ENCODE peak calls at places on chromosome 21, in seven cellular contexts. One of them, this sample, is unnamed. For H3K9me3, the result is how much of the 10 kb centered on the place peaks cover.

GRCh38 chr21:16085436-16085835 is 355.7 kb downstream of the USP25 start:
- DNase-seq in A549: no peak
- DNase-seq in mammary epithelial cell: no peak
- DNase-seq in endodermal cell: no peak
- DNase-seq in AG04450: no peak
- DNase-seq in psoas muscle: no peak
- DNase-seq in mucosa of descending colon: no peak
- DNase-seq in this sample: no peak

GRCh38 chr21:29218749-29219148 is 80.0 kb upstream of the BACH1 start:
- DNase-seq in mammary epithelial cell: no peak
- DNase-seq in psoas muscle: no peak
- DNase-seq in A549: no peak
- DNase-seq in AG04450: no peak
- DNase-seq in endodermal cell: no peak
- DNase-seq in mucosa of descending colon: no peak
- DNase-seq in this sample: no peak

GRCh38 chr21:38712076-38712475 is 93.7 kb upstream of the ETS2 start:
- DNase-seq in mammary epithelial cell: peak
- DNase-seq in psoas muscle: no peak
- DNase-seq in mucosa of descending colon: peak
- DNase-seq in A549: peak
- DNase-seq in AG04450: no peak
- DNase-seq in endodermal cell: peak
- DNase-seq in this sample: no peak

GRCh38 chr21:35324372-35325220 is 275.5 kb upstream of the RUNX1 start:
- DNase-seq in mammary epithelial cell: peak
- DNase-seq in endodermal cell: no peak
- DNase-seq in mucosa of descending colon: no peak
- DNase-seq in A549: no peak
- DNase-seq in AG04450: no peak
- DNase-seq in psoas muscle: no peak
- DNase-seq in this sample: no peak

GRCh38 chr21:16534408-16535099 is 804.8 kb downstream of the USP25 start:
- DNase-seq in A549: peak
- DNase-seq in psoas muscle: peak
- DNase-seq in mucosa of descending colon: no peak
- DNase-seq in endodermal cell: no peak
- DNase-seq in mammary epithelial cell: peak
- DNase-seq in AG04450: no peak
- DNase-seq in this sample: no peak

GRCh38 chr21:33028759-33029511 is 3.2 kb downstream of the OLIG2 start:
- DNase-seq in psoas muscle: no peak
- DNase-seq in AG04450: no peak
- DNase-seq in endodermal cell: peak
- DNase-seq in mucosa of descending colon: no peak
- DNase-seq in mammary epithelial cell: no peak
- DNase-seq in A549: no peak
- DNase-seq in this sample: no peak

GRCh38 chr21:36030581-36031189 is 29.6 kb downstream of the SETD4 start:
- DNase-seq in AG04450: no peak
- DNase-seq in mucosa of descending colon: no peak
- DNase-seq in endodermal cell: no peak
- DNase-seq in psoas muscle: no peak
- DNase-seq in A549: no peak
- DNase-seq in mammary epithelial cell: no peak
- DNase-seq in this sample: no peak

GRCh38 chr21:32423320-32423719 is 10.8 kb downstream of the EVA1C start:
- DNase-seq in A549: no peak
- DNase-seq in psoas muscle: no peak
- DNase-seq in mammary epithelial cell: peak
- DNase-seq in mucosa of descending colon: no peak
- DNase-seq in endodermal cell: no peak
- DNase-seq in AG04450: peak
- DNase-seq in this sample: no peak

GRCh38 chr21:35390013-35390776 is 341.1 kb upstream of the RUNX1 start:
- DNase-seq in psoas muscle: no peak
- DNase-seq in endodermal cell: no peak
- DNase-seq in AG04450: no peak
- DNase-seq in mucosa of descending colon: no peak
- DNase-seq in mammary epithelial cell: peak
- DNase-seq in A549: no peak
- DNase-seq in this sample: no peak

GRCh38 chr21:38439336-38439900 is 58.9 kb downstream of the ERG start:
- DNase-seq in mucosa of descending colon: no peak
- DNase-seq in endodermal cell: no peak
- DNase-seq in AG04450: no peak
- DNase-seq in A549: no peak
- DNase-seq in mammary epithelial cell: no peak
- DNase-seq in psoas muscle: no peak
- DNase-seq in this sample: no peak

GRCh38 chr21:30487336-30487735 is at the start of gene KRTAP19-2:
- DNase-seq in mucosa of descending colon: no peak
- DNase-seq in AG04450: no peak
- DNase-seq in psoas muscle: no peak
- DNase-seq in endodermal cell: no peak
- DNase-seq in A549: no peak
- DNase-seq in mammary epithelial cell: no peak
- DNase-seq in this sample: no peak

GRCh38 chr21:31874817-31875216 is 2.0 kb downstream of the HUNK start:
- DNase-seq in AG04450: no peak
- DNase-seq in psoas muscle: no peak
- DNase-seq in mucosa of descending colon: peak
- DNase-seq in A549: no peak
- DNase-seq in endodermal cell: peak
- DNase-seq in mammary epithelial cell: no peak
- DNase-seq in this sample: no peak

GRCh38 chr21:34274001-34274400 is 89.8 kb upstream of the KCNE2 start:
- DNase-seq in mucosa of descending colon: no peak
- DNase-seq in mammary epithelial cell: peak
- DNase-seq in endodermal cell: no peak
- DNase-seq in psoas muscle: no peak
- DNase-seq in AG04450: no peak
- DNase-seq in A549: no peak
- DNase-seq in this sample: no peak

GRCh38 chr21:30256100-30256499 is 26.6 kb downstream of the KRTAP24-1 start:
- DNase-seq in mucosa of descending colon: peak
- DNase-seq in mammary epithelial cell: peak
- DNase-seq in AG04450: no peak
- DNase-seq in psoas muscle: no peak
- DNase-seq in endodermal cell: no peak
- DNase-seq in A549: no peak
- DNase-seq in this sample: no peak

GRCh38 chr21:37757631-37758376 is 158.5 kb downstream of the KCNJ6 start:
- DNase-seq in mucosa of descending colon: no peak
- DNase-seq in AG04450: no peak
- DNase-seq in mammary epithelial cell: no peak
- DNase-seq in psoas muscle: no peak
- DNase-seq in A549: no peak
- DNase-seq in endodermal cell: peak
- DNase-seq in this sample: no peak

GRCh38 chr21:36210779-36211659 is 54.4 kb downstream of the DOP1B start:
- DNase-seq in AG04450: no peak
- DNase-seq in psoas muscle: no peak
- DNase-seq in mammary epithelial cell: no peak
- DNase-seq in A549: no peak
- DNase-seq in mucosa of descending colon: no peak
- DNase-seq in endodermal cell: peak
- DNase-seq in this sample: no peak

GRCh38 chr21:32261929-32262328 is 16.9 kb downstream of the MIS18A start:
- DNase-seq in endodermal cell: no peak
- DNase-seq in mucosa of descending colon: no peak
- DNase-seq in AG04450: no peak
- DNase-seq in psoas muscle: no peak
- DNase-seq in mammary epithelial cell: no peak
- DNase-seq in A549: no peak
- DNase-seq in this sample: no peak

GRCh38 chr21:39000496-39000895 is 182.8 kb downstream of the PSMG1 start:
- DNase-seq in A549: no peak
- DNase-seq in endodermal cell: peak
- DNase-seq in mammary epithelial cell: peak
- DNase-seq in psoas muscle: no peak
- DNase-seq in AG04450: no peak
- DNase-seq in mucosa of descending colon: no peak
- DNase-seq in this sample: no peak

GRCh38 chr21:34933609-34934345 is 115.3 kb downstream of the RUNX1 start:
- DNase-seq in mucosa of descending colon: no peak
- DNase-seq in mammary epithelial cell: no peak
- DNase-seq in psoas muscle: no peak
- DNase-seq in A549: no peak
- DNase-seq in endodermal cell: no peak
- DNase-seq in AG04450: no peak
- DNase-seq in this sample: no peak

GRCh38 chr21:38334866-38335265 is 78.1 kb downstream of the KCNJ15 start:
- DNase-seq in mammary epithelial cell: no peak
- DNase-seq in endodermal cell: no peak
- DNase-seq in psoas muscle: no peak
- DNase-seq in AG04450: no peak
- DNase-seq in mucosa of descending colon: no peak
- DNase-seq in A549: no peak
- DNase-seq in this sample: no peak

GRCh38 chr21:31750843-31751242 is 18.9 kb upstream of the SCAF4 start:
- DNase-seq in A549: peak
- DNase-seq in mucosa of descending colon: no peak
- DNase-seq in psoas muscle: no peak
- DNase-seq in mammary epithelial cell: peak
- DNase-seq in endodermal cell: no peak
- DNase-seq in AG04450: no peak
- DNase-seq in this sample: no peak

GRCh38 chr21:39612233-39613028 is at the start of gene B3GALT5:
- DNase-seq in AG04450: no peak
- DNase-seq in endodermal cell: peak
- DNase-seq in mucosa of descending colon: peak
- DNase-seq in mammary epithelial cell: no peak
- DNase-seq in psoas muscle: no peak
- DNase-seq in A549: no peak
- DNase-seq in this sample: no peak

GRCh38 chr21:46092811-46093667 is 4.9 kb upstream of the COL6A2 start:
- DNase-seq in AG04450: no peak
- DNase-seq in endodermal cell: peak
- DNase-seq in psoas muscle: no peak
- DNase-seq in A549: no peak
- DNase-seq in mammary epithelial cell: no peak
- DNase-seq in mucosa of descending colon: no peak
- DNase-seq in this sample: no peak

GRCh38 chr21:38597436-38597835 is 99.2 kb upstream of the ERG start:
- DNase-seq in A549: no peak
- DNase-seq in endodermal cell: no peak
- DNase-seq in mammary epithelial cell: no peak
- DNase-seq in AG04450: no peak
- DNase-seq in mucosa of descending colon: no peak
- DNase-seq in psoas muscle: no peak
- DNase-seq in this sample: no peak

GRCh38 chr21:38420140-38420539 is 78.1 kb downstream of the ERG start:
- DNase-seq in psoas muscle: no peak
- DNase-seq in A549: no peak
- DNase-seq in mucosa of descending colon: no peak
- DNase-seq in AG04450: no peak
- DNase-seq in endodermal cell: no peak
- DNase-seq in mammary epithelial cell: no peak
- DNase-seq in this sample: no peak

DNA sequence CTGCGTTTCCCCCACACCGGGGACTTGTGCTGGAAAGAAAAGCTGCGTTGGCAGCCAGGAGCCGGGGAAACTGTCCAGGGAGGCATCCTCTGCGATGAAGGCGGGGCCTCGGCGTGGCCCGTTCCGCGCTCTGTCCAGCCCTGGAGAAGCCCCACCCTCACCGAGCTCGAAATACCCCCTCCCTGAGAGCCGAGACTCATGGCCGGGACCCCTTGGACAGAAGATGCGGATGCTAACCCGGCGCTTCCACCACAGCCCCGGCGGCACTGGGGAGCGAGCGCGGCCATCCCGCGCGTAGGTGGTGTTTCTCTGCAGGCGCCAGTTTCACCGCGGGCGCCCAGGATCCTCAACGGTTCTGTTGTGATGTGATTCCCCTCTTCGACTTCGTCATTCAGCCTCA is 31.6 kb downstream of the PDE9A start:
- DNase-seq in AG04450: no peak
- DNase-seq in endodermal cell: no peak
- DNase-seq in mucosa of descending colon: no peak
- DNase-seq in mammary epithelial cell: no peak
- DNase-seq in psoas muscle: no peak
- DNase-seq in A549: no peak
- DNase-seq in this sample: no peak
- H3K4me3 ChIP-seq in AG04450: no peak
- H3K4me3 ChIP-seq in endodermal cell: no peak
- H3K4me3 ChIP-seq in mucosa of descending colon: no peak
- H3K4me3 ChIP-seq in mammary epithelial cell: no peak
- H3K4me3 ChIP-seq in psoas muscle: no peak
- H3K4me3 ChIP-seq in A549: no peak
- H3K4me3 ChIP-seq in this sample: peak

DNA sequence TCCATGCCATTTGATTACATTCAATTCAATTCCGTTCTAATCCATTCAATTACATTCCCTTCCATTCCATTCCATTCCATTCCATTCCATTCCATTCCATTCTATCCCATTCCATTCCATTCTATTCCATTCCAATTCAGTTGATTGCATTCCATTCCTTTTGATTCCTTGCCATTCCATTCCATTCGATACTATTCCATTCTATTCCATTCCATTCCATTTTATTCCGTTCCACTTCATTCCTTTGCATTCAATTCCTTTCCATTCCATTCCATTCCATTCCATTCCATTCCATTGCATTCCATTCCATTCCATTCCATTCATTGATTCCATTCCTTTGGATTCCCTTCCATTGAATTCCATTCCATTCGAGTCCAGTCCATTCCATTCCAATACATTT is 2574.0 kb upstream of the TPTE start:
- DNase-seq in endodermal cell: no peak
- DNase-seq in mammary epithelial cell: no peak
- DNase-seq in psoas muscle: no peak
- DNase-seq in AG04450: no peak
- DNase-seq in A549: no peak
- DNase-seq in mucosa of descending colon: no peak
- DNase-seq in this sample: no peak
- H3K9me3 ChIP-seq in endodermal cell: under half
- H3K9me3 ChIP-seq in mammary epithelial cell: half or more
- H3K9me3 ChIP-seq in psoas muscle: half or more
- H3K9me3 ChIP-seq in AG04450: half or more
- H3K9me3 ChIP-seq in A549: under half
- H3K9me3 ChIP-seq in mucosa of descending colon: half or more
- H3K9me3 ChIP-seq in this sample: half or more

DNA sequence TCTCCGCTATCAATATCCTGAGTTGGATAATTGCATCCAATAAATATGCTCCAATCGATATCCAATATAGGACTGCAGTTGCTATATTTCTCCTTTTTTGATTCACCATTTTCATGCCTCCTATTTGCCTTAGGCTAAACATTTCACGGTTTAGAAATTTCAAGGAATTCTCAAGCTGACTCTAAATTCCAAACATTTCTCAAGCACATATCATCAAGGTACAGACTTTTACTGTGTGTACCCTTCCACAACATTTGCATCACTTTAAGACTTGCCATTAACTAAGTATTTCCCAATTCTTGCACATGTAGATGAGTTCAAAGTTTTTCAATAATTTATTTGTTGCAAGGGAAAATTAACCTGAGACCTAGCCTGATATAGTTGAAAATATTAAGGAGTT is 795.2 kb upstream of the TMPRSS15 start:
- DNase-seq in mammary epithelial cell: no peak
- DNase-seq in AG04450: no peak
- DNase-seq in A549: no peak
- DNase-seq in psoas muscle: no peak
- DNase-seq in endodermal cell: no peak
- DNase-seq in mucosa of descending colon: no peak
- DNase-seq in this sample: no peak
- TF ChIP-seq CTCF in mammary epithelial cell: no peak
- TF ChIP-seq CTCF in AG04450: no peak
- TF ChIP-seq CTCF in A549: no peak
- TF ChIP-seq CTCF in psoas muscle: no peak
- TF ChIP-seq CTCF in endodermal cell: no peak
- TF ChIP-seq CTCF in mucosa of descending colon: no peak
- TF ChIP-seq CTCF in this sample: no peak

GRCh38 chr21:45040739-45041138 is 33.6 kb upstream of the ADARB1 start:
- DNase-seq in endodermal cell: no peak
- DNase-seq in A549: no peak
- DNase-seq in psoas muscle: peak
- DNase-seq in mucosa of descending colon: no peak
- DNase-seq in AG04450: no peak
- DNase-seq in mammary epithelial cell: no peak
- DNase-seq in this sample: no peak
- H3K4me3 ChIP-seq in endodermal cell: no peak
- H3K4me3 ChIP-seq in A549: no peak
- H3K4me3 ChIP-seq in psoas muscle: no peak
- H3K4me3 ChIP-seq in mucosa of descending colon: no peak
- H3K4me3 ChIP-seq in AG04450: no peak
- H3K4me3 ChIP-seq in mammary epithelial cell: no peak
- H3K4me3 ChIP-seq in this sample: no peak

This sample was measured in CD8-positive, alpha-beta T cell.